ENCODE peak calls at places on chromosomes 4 and X, in four cellular contexts. Z is cardiac muscle cell, X is neural progenitor cell, N is tibial nerve. G is an unnamed sample.

GRCh38 chrX:2484721-2485459 is 15.9 kb downstream of the DHRSX start:
- DNase-seq in N (peak; percentile 32), Z (peak; percentile 69), X (peak; percentile 34), G (no peak)

GRCh38 chr4:173182403-173182802 is 13.8 kb downstream of the GALNT7 start:
- DNase-seq in N (no peak), X (no peak), Z (peak; percentile 65), G (no peak)

GRCh38 chr4:76233967-76234678 is 17.4 kb upstream of the FAM47E start:
- DNase-seq in N (no peak), Z (no peak), X (no peak), G (no peak)

GRCh38 chrX:154046262-154046771 is 26.6 kb upstream of the IRAK1 start:
- DNase-seq in Z (peak; percentile 94), X (peak; percentile 9), N (peak; percentile 22), G (peak; percentile 70)

GRCh38 chr4:2370597-2371320 is 47.7 kb downstream of the ZFYVE28 start:
- DNase-seq in N (no peak), X (no peak), Z (no peak), G (no peak)

GRCh38 chr4:55378617-55379467 is 16.9 kb upstream of the TMEM165 start:
- DNase-seq in N (no peak), Z (no peak), X (no peak), G (no peak)

GRCh38 chr4:80184053-80184790 is 13.1 kb upstream of the PRDM8 start:
- DNase-seq in Z (peak; percentile 85), N (peak; percentile 83), X (peak; percentile 93), G (peak; percentile 78)

GRCh38 chr4:62119195-62119594 is 919.1 kb downstream of the ADGRL3 start:
- DNase-seq in N (no peak), Z (no peak), X (no peak), G (no peak)

GRCh38 chrX:2627272-2627867 is 63.7 kb upstream of the CD99 start:
- DNase-seq in X (peak; percentile 71), Z (peak; percentile 55), N (peak; percentile 56), G (no peak)

GRCh38 chr4:112327950-112328349 is 30.8 kb downstream of the ALPK1 start:
- DNase-seq in X (peak; percentile 63), N (no peak), Z (peak; percentile 74), G (no peak)

GRCh38 chr4:73309211-73309610 is 50.6 kb upstream of the ANKRD17 start:
- DNase-seq in Z (peak; percentile 37), N (no peak), X (no peak), G (no peak)

GRCh38 chr4:45350438-45350837 is 624.1 kb upstream of the GNPDA2 start:
- DNase-seq in Z (peak; percentile 56), N (no peak), X (no peak), G (no peak)

GRCh38 chr4:109916003-109916399 is 3.3 kb downstream of the EGF start:
- DNase-seq in N (no peak), Z (no peak), X (no peak), G (no peak)

GRCh38 chr4:150720973-150721518 is 139.1 kb downstream of the MAB21L2 start:
- DNase-seq in Z (peak; percentile 23), X (no peak), N (no peak), G (no peak)

GRCh38 chrX:71815121-71815905 is 52.2 kb downstream of the CXorf49B start:
- DNase-seq in X (no peak), Z (no peak), N (no peak), G (no peak)

GRCh38 chr4:2075987-2076907 is 17.1 kb downstream of the NAT8L start:
- DNase-seq in N (no peak), X (no peak), Z (no peak), G (no peak)

GRCh38 chrX:79266702-79267101 is 100.4 kb downstream of the ITM2A start:
- DNase-seq in X (no peak), N (no peak), Z (no peak), G (no peak)
- H3K4me1 ChIP-seq in X (no peaks in the 10 kb centered on the region), N (no peaks in the 10 kb centered on the region), Z (no peaks in the 10 kb centered on the region), G (no peaks in the 10 kb centered on the region)

GRCh38 chrX:8728932-8729331 is 3.0 kb downstream of the ANOS1 start:
- DNase-seq in X (peak; percentile 16), N (no peak), Z (no peak), G (no peak)
- H3K4me1 ChIP-seq in X (peaks cover 4% of the 10 kb centered on the region), N (no peaks in the 10 kb centered on the region), Z (peaks cover 10% of the 10 kb centered on the region), G (no peaks in the 10 kb centered on the region)

GRCh38 chr4:183173580-183174526 is 74.8 kb downstream of the WWC2 start:
- DNase-seq in X (peak; percentile 62), N (no peak), Z (peak; percentile 40), G (no peak)

GRCh38 chr4:183175631-183176232 is 76.7 kb downstream of the WWC2 start:
- DNase-seq in Z (peak; percentile 79), X (no peak), N (no peak), G (no peak)

GRCh38 chr4:183170894-183171293 is 71.8 kb downstream of the WWC2 start:
- DNase-seq in X (no peak), N (no peak), Z (no peak), G (no peak)

GRCh38 chr4:183171484-183172267 is 72.6 kb downstream of the WWC2 start:
- DNase-seq in X (no peak), N (no peak), Z (no peak), G (no peak)

DNA sequence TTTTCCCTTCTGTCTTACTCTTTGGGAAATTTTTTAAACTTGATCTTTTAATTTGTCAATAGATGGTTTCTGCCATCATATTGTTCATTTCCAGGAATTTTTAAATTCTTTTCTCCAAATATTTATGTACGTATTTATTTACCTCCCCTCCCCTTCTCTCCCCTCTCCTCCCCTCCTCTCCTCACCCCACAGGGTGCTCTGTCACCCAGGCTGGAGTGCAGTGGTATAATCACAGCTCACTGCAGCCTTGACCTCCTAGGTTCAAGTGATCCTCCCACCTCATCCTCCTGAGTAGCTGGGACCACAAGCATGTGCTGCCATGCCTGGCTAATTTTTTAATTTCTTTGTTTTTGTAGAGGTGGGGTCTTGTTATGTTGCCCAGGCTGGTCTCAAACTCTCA is 73.8 kb downstream of the WWC2 start:
- DNase-seq in Z (no peak), X (no peak), N (no peak), G (no peak)
- H3K4me1 ChIP-seq in Z (peaks cover 14% of the 10 kb centered on the region), X (peaks cover 27% of the 10 kb centered on the region), N (no peaks in the 10 kb centered on the region), G (peaks cover 36% of the 10 kb centered on the region)

DNA sequence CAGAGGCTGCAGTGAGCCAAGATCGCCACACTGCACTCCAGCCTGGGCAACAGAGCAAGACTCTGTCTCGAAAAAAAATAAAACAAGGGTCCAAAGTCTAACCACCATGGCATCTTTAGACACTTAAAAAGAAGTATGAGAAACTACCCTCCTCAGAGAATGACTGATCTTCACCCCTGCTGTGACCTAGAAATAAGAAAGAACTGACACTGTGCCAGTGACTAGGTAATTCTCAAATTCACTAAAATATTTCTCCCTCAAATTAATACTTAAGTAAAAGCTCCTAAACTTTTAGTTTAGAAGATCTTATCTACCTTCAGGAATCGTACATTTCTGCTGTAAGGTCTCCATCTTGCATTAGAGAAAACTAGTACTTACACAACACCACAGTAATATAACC is 80.3 kb downstream of the AFAP1 start:
- DNase-seq in X (no peak), Z (no peak), N (no peak), G (no peak)
- H3K4me1 ChIP-seq in X (peaks cover 26% of the 10 kb centered on the region), Z (peaks cover 19% of the 10 kb centered on the region), N (no peaks in the 10 kb centered on the region), G (no peaks in the 10 kb centered on the region)

GRCh38 chr4:67575232-67575888 is 16.8 kb downstream of the STAP1 start:
- DNase-seq in N (no peak), X (no peak), Z (no peak), G (no peak)

GRCh38 chr4:67575889-67576329 is 17.4 kb downstream of the STAP1 start:
- DNase-seq in N (no peak), X (no peak), Z (no peak), G (no peak)

GRCh38 chr4:67571975-67572374 is 13.4 kb downstream of the STAP1 start:
- DNase-seq in N (no peak), Z (no peak), X (no peak), G (no peak)

GRCh38 chr4:67570537-67570936 is 12.0 kb downstream of the STAP1 start:
- DNase-seq in Z (no peak), N (no peak), X (no peak), G (no peak)

GRCh38 chr4:67573193-67573592 is 14.7 kb downstream of the STAP1 start:
- DNase-seq in Z (no peak), N (no peak), X (no peak), G (no peak)
- H3K4me1 ChIP-seq in Z (no peaks in the 10 kb centered on the region), N (no peaks in the 10 kb centered on the region), X (no peaks in the 10 kb centered on the region), G (no peaks in the 10 kb centered on the region)